ENCODE peak calls at places on chromosomes 13 and 19, in six cellular contexts. One of them, this sample, is unnamed.

GRCh38 chr13:51585696-51586095 is 1.4 kb downstream of the WDFY2 start:
- DNase-seq in GM12878: no peak
- DNase-seq in endothelial cell of umbilical vein: no peak
- DNase-seq in A549: no peak
- DNase-seq in HepG2: no peak
- DNase-seq in K562: peak
- DNase-seq in this sample: peak

GRCh38 chr19:5719274-5719960 is 529 bp downstream of the LONP1 start:
- DNase-seq in GM12878: no peak
- DNase-seq in endothelial cell of umbilical vein: peak
- DNase-seq in A549: no peak
- DNase-seq in HepG2: no peak
- DNase-seq in K562: peak
- DNase-seq in this sample: peak

GRCh38 chr19:29376855-29377354 is 148.9 kb upstream of the VSTM2B start:
- DNase-seq in GM12878: no peak
- DNase-seq in endothelial cell of umbilical vein: no peak
- DNase-seq in A549: no peak
- DNase-seq in HepG2: no peak
- DNase-seq in K562: no peak
- DNase-seq in this sample: no peak

GRCh38 chr19:28316464-28316863 is 896.5 kb downstream of the UQCRFS1 start:
- DNase-seq in GM12878: no peak
- DNase-seq in endothelial cell of umbilical vein: no peak
- DNase-seq in A549: no peak
- DNase-seq in HepG2: no peak
- DNase-seq in K562: no peak
- DNase-seq in this sample: no peak

GRCh38 chr13:25874907-25875306 is 176.9 kb downstream of the SHISA2 start:
- DNase-seq in GM12878: no peak
- DNase-seq in endothelial cell of umbilical vein: no peak
- DNase-seq in A549: no peak
- DNase-seq in HepG2: no peak
- DNase-seq in K562: no peak
- DNase-seq in this sample: peak

GRCh38 chr13:111939285-111940278 is 127.4 kb upstream of the SOX1 start:
- DNase-seq in GM12878: no peak
- DNase-seq in endothelial cell of umbilical vein: no peak
- DNase-seq in A549: no peak
- DNase-seq in HepG2: no peak
- DNase-seq in K562: no peak
- DNase-seq in this sample: no peak

GRCh38 chr19:17339088-17339741 is 1.9 kb downstream of the GTPBP3 start:
- DNase-seq in GM12878: no peak
- DNase-seq in endothelial cell of umbilical vein: no peak
- DNase-seq in A549: no peak
- DNase-seq in HepG2: no peak
- DNase-seq in K562: peak
- DNase-seq in this sample: no peak

GRCh38 chr13:105908581-105908980 is 626.9 kb downstream of the EFNB2 start:
- DNase-seq in GM12878: no peak
- DNase-seq in endothelial cell of umbilical vein: no peak
- DNase-seq in A549: no peak
- DNase-seq in HepG2: no peak
- DNase-seq in K562: no peak
- DNase-seq in this sample: peak

GRCh38 chr13:23134542-23134941 is 46.2 kb upstream of the SGCG start:
- DNase-seq in GM12878: no peak
- DNase-seq in endothelial cell of umbilical vein: no peak
- DNase-seq in A549: no peak
- DNase-seq in HepG2: no peak
- DNase-seq in K562: no peak
- DNase-seq in this sample: no peak

GRCh38 chr13:44273991-44274810 is 99.4 kb upstream of the SERP2 start:
- DNase-seq in GM12878: no peak
- DNase-seq in endothelial cell of umbilical vein: peak
- DNase-seq in A549: no peak
- DNase-seq in HepG2: no peak
- DNase-seq in K562: no peak
- DNase-seq in this sample: no peak

GRCh38 chr13:79775830-79776229 is 294.9 kb downstream of the NDFIP2 start:
- DNase-seq in GM12878: no peak
- DNase-seq in endothelial cell of umbilical vein: peak
- DNase-seq in A549: peak
- DNase-seq in HepG2: peak
- DNase-seq in K562: peak
- DNase-seq in this sample: peak

GRCh38 chr19:14432817-14433453 is at the start of gene PKN1:
- DNase-seq in GM12878: no peak
- DNase-seq in endothelial cell of umbilical vein: peak
- DNase-seq in A549: peak
- DNase-seq in HepG2: no peak
- DNase-seq in K562: peak
- DNase-seq in this sample: peak

GRCh38 chr19:7625763-7626372 is 3.5 kb downstream of the XAB2 start:
- DNase-seq in GM12878: no peak
- DNase-seq in endothelial cell of umbilical vein: no peak
- DNase-seq in A549: no peak
- DNase-seq in HepG2: no peak
- DNase-seq in K562: no peak
- DNase-seq in this sample: no peak

GRCh38 chr13:33518442-33518841 is 232.9 kb upstream of the STARD13 start:
- DNase-seq in GM12878: no peak
- DNase-seq in endothelial cell of umbilical vein: no peak
- DNase-seq in A549: no peak
- DNase-seq in HepG2: no peak
- DNase-seq in K562: no peak
- DNase-seq in this sample: peak

GRCh38 chr13:61728468-61728867 is 312.8 kb upstream of the PCDH20 start:
- DNase-seq in GM12878: no peak
- DNase-seq in endothelial cell of umbilical vein: peak
- DNase-seq in A549: no peak
- DNase-seq in HepG2: no peak
- DNase-seq in K562: no peak
- DNase-seq in this sample: no peak

GRCh38 chr19:8512115-8512967 is 1.6 kb downstream of the ZNF414 start:
- DNase-seq in GM12878: no peak
- DNase-seq in endothelial cell of umbilical vein: no peak
- DNase-seq in A549: peak
- DNase-seq in HepG2: peak
- DNase-seq in K562: peak
- DNase-seq in this sample: peak

GRCh38 chr13:99792079-99792921 is 179.3 kb downstream of the ZIC5 start:
- DNase-seq in GM12878: no peak
- DNase-seq in endothelial cell of umbilical vein: no peak
- DNase-seq in A549: no peak
- DNase-seq in HepG2: no peak
- DNase-seq in K562: no peak
- DNase-seq in this sample: no peak

GRCh38 chr19:58374200-58374599 is 6.6 kb downstream of the ZNF837 start:
- DNase-seq in GM12878: no peak
- DNase-seq in endothelial cell of umbilical vein: no peak
- DNase-seq in A549: no peak
- DNase-seq in HepG2: no peak
- DNase-seq in K562: no peak
- DNase-seq in this sample: peak

GRCh38 chr19:38975214-38975860 is at the start of gene FBXO17:
- DNase-seq in GM12878: no peak
- DNase-seq in endothelial cell of umbilical vein: peak
- DNase-seq in A549: peak
- DNase-seq in HepG2: peak
- DNase-seq in K562: peak
- DNase-seq in this sample: no peak

GRCh38 chr13:83943530-83944279 is 61.4 kb upstream of the SLITRK1 start:
- DNase-seq in GM12878: no peak
- DNase-seq in endothelial cell of umbilical vein: no peak
- DNase-seq in A549: no peak
- DNase-seq in HepG2: peak
- DNase-seq in K562: no peak
- DNase-seq in this sample: no peak

DNA sequence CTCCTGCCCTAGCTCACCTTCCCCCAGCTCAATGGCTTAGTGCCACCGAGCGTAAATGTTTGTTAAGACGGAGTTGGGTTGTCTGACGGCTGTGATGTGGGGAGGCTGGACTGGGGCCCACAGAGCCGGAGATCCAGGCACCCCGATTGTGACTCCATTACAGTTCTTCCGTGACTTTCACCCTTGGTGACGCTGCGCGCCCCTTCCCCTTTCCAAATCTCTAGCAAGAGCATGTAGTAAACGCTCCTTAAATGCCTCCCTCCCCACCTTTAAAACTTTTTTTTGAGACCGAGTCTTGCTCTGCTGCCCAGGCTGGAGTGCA is 829 bp downstream of the REEP6 start:
- DNase-seq in GM12878: no peak
- DNase-seq in endothelial cell of umbilical vein: no peak
- DNase-seq in A549: no peak
- DNase-seq in HepG2: no peak
- DNase-seq in K562: no peak
- DNase-seq in this sample: no peak
- H3K4me3 ChIP-seq in GM12878: no peak
- H3K4me3 ChIP-seq in endothelial cell of umbilical vein: no peak
- H3K4me3 ChIP-seq in A549: no peak
- H3K4me3 ChIP-seq in HepG2: peak
- H3K4me3 ChIP-seq in K562: peak
- H3K4me3 ChIP-seq in this sample: no peak

GRCh38 chr19:41928221-41928683 is at the start of gene ERFL:
- DNase-seq in GM12878: no peak
- DNase-seq in endothelial cell of umbilical vein: no peak
- DNase-seq in A549: no peak
- DNase-seq in HepG2: no peak
- DNase-seq in K562: peak
- DNase-seq in this sample: peak
- TF ChIP-seq MAX in GM12878: no peak
- TF ChIP-seq MAX in endothelial cell of umbilical vein: no peak
- TF ChIP-seq MAX in A549: no peak
- TF ChIP-seq MAX in HepG2: no peak
- TF ChIP-seq MAX in K562: no peak
- TF ChIP-seq MAX in this sample: no peak

GRCh38 chr13:76832258-76832988 is 53.8 kb downstream of the KCTD12 start:
- DNase-seq in GM12878: no peak
- DNase-seq in endothelial cell of umbilical vein: no peak
- DNase-seq in A549: no peak
- DNase-seq in HepG2: no peak
- DNase-seq in K562: no peak
- DNase-seq in this sample: no peak

GRCh38 chr13:76837811-76838210 is 48.4 kb downstream of the KCTD12 start:
- DNase-seq in GM12878: no peak
- DNase-seq in endothelial cell of umbilical vein: no peak
- DNase-seq in A549: no peak
- DNase-seq in HepG2: no peak
- DNase-seq in K562: no peak
- DNase-seq in this sample: no peak

GRCh38 chr13:76830805-76831204 is 55.4 kb downstream of the KCTD12 start:
- DNase-seq in GM12878: no peak
- DNase-seq in endothelial cell of umbilical vein: no peak
- DNase-seq in A549: no peak
- DNase-seq in HepG2: no peak
- DNase-seq in K562: no peak
- DNase-seq in this sample: no peak

GRCh38 chr13:76833465-76833864 is 52.7 kb downstream of the KCTD12 start:
- DNase-seq in GM12878: no peak
- DNase-seq in endothelial cell of umbilical vein: no peak
- DNase-seq in A549: no peak
- DNase-seq in HepG2: no peak
- DNase-seq in K562: no peak
- DNase-seq in this sample: no peak

DNA sequence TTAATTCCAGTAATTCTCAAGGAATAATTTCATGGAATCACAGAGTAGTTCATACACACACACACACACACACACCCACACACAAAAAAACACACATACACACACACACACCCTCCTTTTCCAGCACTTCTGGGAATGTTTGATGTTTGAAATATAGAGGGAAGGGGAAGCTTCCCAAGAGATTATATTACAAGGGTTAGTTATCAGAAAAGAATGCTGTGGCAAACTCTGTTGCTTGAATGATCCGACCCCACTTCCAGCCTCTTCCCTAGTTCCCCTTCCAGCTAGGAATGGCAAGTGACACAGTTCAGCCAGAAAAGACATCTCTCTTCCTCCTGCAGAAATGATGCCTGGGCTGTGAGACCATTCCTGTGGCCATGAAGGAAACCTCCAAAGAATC is 49.9 kb downstream of the KCTD12 start:
- DNase-seq in GM12878: no peak
- DNase-seq in endothelial cell of umbilical vein: no peak
- DNase-seq in A549: no peak
- DNase-seq in HepG2: no peak
- DNase-seq in K562: no peak
- DNase-seq in this sample: no peak
- TF ChIP-seq MYC in GM12878: no peak
- TF ChIP-seq MYC in endothelial cell of umbilical vein: no peak
- TF ChIP-seq MYC in A549: no peak
- TF ChIP-seq MYC in HepG2: no peak
- TF ChIP-seq MYC in K562: no peak
- TF ChIP-seq MYC in this sample: no peak

GRCh38 chr19:42071247-42071646 is 1.2 kb upstream of the GRIK5 start:
- DNase-seq in GM12878: no peak
- DNase-seq in endothelial cell of umbilical vein: no peak
- DNase-seq in A549: no peak
- DNase-seq in HepG2: no peak
- DNase-seq in K562: no peak
- DNase-seq in this sample: no peak

GRCh38 chr19:42068361-42068755 is 1.6 kb downstream of the GRIK5 start:
- DNase-seq in GM12878: no peak
- DNase-seq in endothelial cell of umbilical vein: no peak
- DNase-seq in A549: no peak
- DNase-seq in HepG2: no peak
- DNase-seq in K562: no peak
- DNase-seq in this sample: no peak

GRCh38 chr19:42067315-42067888 is 2.6 kb downstream of the GRIK5 start:
- DNase-seq in GM12878: no peak
- DNase-seq in endothelial cell of umbilical vein: no peak
- DNase-seq in A549: no peak
- DNase-seq in HepG2: no peak
- DNase-seq in K562: no peak
- DNase-seq in this sample: no peak

GRCh38 chr19:42068756-42069571 is 1.0 kb downstream of the GRIK5 start:
- DNase-seq in GM12878: no peak
- DNase-seq in endothelial cell of umbilical vein: no peak
- DNase-seq in A549: no peak
- DNase-seq in HepG2: no peak
- DNase-seq in K562: no peak
- DNase-seq in this sample: no peak

DNA sequence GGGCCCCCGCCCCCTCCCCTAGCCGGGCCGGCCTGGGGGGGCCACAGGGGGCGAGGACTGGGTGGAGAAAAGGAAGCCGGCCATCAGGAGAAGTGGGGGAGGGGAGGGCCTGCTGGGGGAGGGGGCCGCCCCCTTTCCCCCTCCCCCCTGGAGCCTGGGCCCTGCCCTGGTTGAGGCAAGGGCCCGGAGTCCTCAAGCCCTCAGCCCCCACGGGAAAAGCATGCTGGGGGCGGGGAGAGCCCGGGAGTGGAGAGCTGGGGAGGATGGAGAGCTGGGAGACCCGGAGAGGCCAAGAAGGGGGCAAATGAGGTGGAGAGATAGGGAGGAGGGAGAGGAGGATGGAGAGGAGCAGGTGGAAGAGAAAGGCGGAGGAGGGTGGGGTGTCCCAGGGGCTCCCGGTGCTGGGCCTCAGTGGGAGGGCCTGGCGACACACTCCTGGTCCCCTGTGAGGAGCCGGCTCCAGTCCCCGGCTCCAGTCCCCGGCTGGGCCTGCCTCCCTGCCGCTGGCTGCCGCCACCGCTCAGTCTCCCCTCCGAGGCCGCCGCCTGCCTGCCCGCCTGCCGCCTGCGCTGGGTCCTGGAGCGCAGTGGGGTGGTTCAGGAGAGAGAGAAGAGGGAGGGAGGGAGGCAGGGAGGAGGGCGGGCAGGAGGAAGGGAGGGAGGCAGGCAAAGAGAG is at the start of gene GRIK5:
- DNase-seq in GM12878: no peak
- DNase-seq in endothelial cell of umbilical vein: no peak
- DNase-seq in A549: no peak
- DNase-seq in HepG2: no peak
- DNase-seq in K562: no peak
- DNase-seq in this sample: no peak
- H3K4me3 ChIP-seq in GM12878: no peak
- H3K4me3 ChIP-seq in endothelial cell of umbilical vein: no peak
- H3K4me3 ChIP-seq in A549: no peak
- H3K4me3 ChIP-seq in HepG2: no peak
- H3K4me3 ChIP-seq in K562: no peak
- H3K4me3 ChIP-seq in this sample: no peak